ENCODE peak calls at places on chromosomes 3 and 15, in eight cellular contexts. U, Q, H, L, S, J, M and T are unnamed samples.

GRCh38 chr3:120561251-120562045 is 34.7 kb upstream of the NDUFB4 start:
- DNase-seq in Q (peak; percentile 51), H (peak; percentile 50), U (peak; percentile 55), M (peak; percentile 89), S (peak; percentile 71), J (peak; percentile 82), L (peak; percentile 78), T (peak; percentile 51)

GRCh38 chr15:55827204-55827603 is 84.3 kb upstream of the PRTG start:
- DNase-seq in H (no peak), Q (no peak), U (no peak), J (peak; percentile 42), M (peak; percentile 35), S (no peak), L (no peak), T (no peak)

GRCh38 chr15:68718468-68718867 is 102.2 kb downstream of the ANP32A start:
- DNase-seq in U (no peak), Q (no peak), M (no peak), L (no peak), H (no peak), J (no peak), S (no peak), T (no peak)

GRCh38 chr3:171376125-171376947 is 83.9 kb downstream of the TNIK start:
- DNase-seq in S (peak; percentile 34), L (no peak), M (peak; percentile 59), H (no peak), J (no peak), Q (no peak), U (no peak), T (no peak)

GRCh38 chr3:130480736-130481135 is 36.2 kb upstream of the COL6A6 start:
- DNase-seq in U (no peak), S (peak; percentile 41), J (no peak), Q (no peak), H (no peak), M (peak; percentile 41), L (peak; percentile 21), T (no peak)

GRCh38 chr15:83198476-83198875 is 9.1 kb downstream of the HDGFL3 start:
- DNase-seq in S (no peak), Q (no peak), H (no peak), U (no peak), L (no peak), J (no peak), M (no peak), T (no peak)

GRCh38 chr3:32998631-32999451 is 47.4 kb downstream of the CCR4 start:
- DNase-seq in J (no peak), Q (no peak), L (no peak), H (no peak), U (no peak), M (no peak), S (no peak), T (no peak)

GRCh38 chr15:56552668-56553067 is 87.7 kb upstream of the MNS1 start:
- DNase-seq in J (no peak), U (no peak), H (no peak), S (no peak), Q (no peak), L (no peak), M (no peak), T (no peak)

GRCh38 chr3:15845475-15845874 is 47.7 kb upstream of the ANKRD28 start:
- DNase-seq in L (no peak), M (no peak), H (no peak), U (no peak), S (no peak), J (no peak), Q (no peak), T (no peak)

GRCh38 chr15:33660151-33660550 is 308.1 kb upstream of the CHRM5 start:
- DNase-seq in L (no peak), Q (no peak), U (no peak), J (no peak), H (no peak), M (no peak), S (no peak), T (no peak)

GRCh38 chr15:48388017-48388936 is 57.0 kb downstream of the DUT start:
- DNase-seq in Q (no peak), L (no peak), M (peak; percentile 43), U (peak; percentile 57), S (no peak), J (no peak), H (no peak), T (no peak)

GRCh38 chr3:150495563-150496168 is 50.6 kb downstream of the SERP1 start:
- DNase-seq in S (peak; percentile 54), Q (peak; percentile 23), U (peak; percentile 50), M (peak; percentile 72), J (peak; percentile 81), L (no peak), H (no peak), T (no peak)

GRCh38 chr15:74580538-74581350 is 34.9 kb upstream of the CLK3 start:
- DNase-seq in Q (no peak), U (no peak), M (no peak), H (no peak), S (peak; percentile 65), J (no peak), L (no peak), T (no peak)

GRCh38 chr3:57892423-57892822 is 115.8 kb upstream of the FLNB start:
- DNase-seq in S (peak; percentile 67), M (peak; percentile 11), Q (no peak), U (no peak), L (no peak), J (no peak), H (no peak), T (no peak)

GRCh38 chr3:124119056-124119721 is 127.3 kb upstream of the ROPN1 start:
- DNase-seq in S (peak; percentile 58), Q (no peak), H (no peak), J (no peak), L (no peak), U (no peak), M (peak; percentile 89), T (no peak)

GRCh38 chr3:24722106-24722505 is 227.5 kb upstream of the THRB start:
- DNase-seq in M (no peak), L (no peak), S (no peak), Q (no peak), U (no peak), H (no peak), J (peak; percentile 13), T (no peak)

GRCh38 chr15:71443538-71443937 is 328.3 kb downstream of the THSD4 start:
- DNase-seq in U (no peak), S (peak; percentile 61), L (peak; percentile 73), H (peak; percentile 13), J (peak; percentile 20), M (peak; percentile 79), Q (no peak), T (peak; percentile 20)

GRCh38 chr3:60107275-60107674 is 1057.5 kb upstream of the CFAP20DC start:
- DNase-seq in M (no peak), H (no peak), J (no peak), L (no peak), U (no peak), S (no peak), Q (no peak), T (no peak)

GRCh38 chr15:80844011-80844732 is 65.0 kb downstream of the CEMIP start:
- DNase-seq in M (peak; percentile 73), H (no peak), L (no peak), J (no peak), Q (no peak), S (peak; percentile 85), U (no peak), T (no peak)

GRCh38 chr15:35330921-35331320 is 215.0 kb downstream of the DPH6 start:
- DNase-seq in H (no peak), S (no peak), U (no peak), J (no peak), M (no peak), Q (no peak), L (no peak), T (no peak)

GRCh38 chr3:73624363-73625123 is at the start of gene PDZRN3:
- DNase-seq in H (no peak), M (peak; percentile 95), U (no peak), S (peak; percentile 64), Q (no peak), L (peak; percentile 82), J (no peak), T (no peak)

GRCh38 chr15:56249080-56249479 is 5.4 kb upstream of the RFX7 start:
- DNase-seq in H (no peak), L (no peak), M (peak; percentile 60), J (peak; percentile 31), U (peak; percentile 6), Q (no peak), S (peak; percentile 82), T (no peak)